ENCODE peak calls at places on chromosomes 7 and 10, in nine cellular contexts. One of them, this sample, is unnamed.

GRCh38 chr10:62244088-62244487 is 24.6 kb downstream of the RTKN2 start:
- DNase-seq in choroid plexus epithelial cell: no peak
- DNase-seq in RWPE1: no peak
- DNase-seq in M059J: no peak
- DNase-seq in NCI-H345: no peak
- DNase-seq in Caki2: no peak
- DNase-seq in Right ventricle myocardium superior: no peak
- DNase-seq in foreskin fibroblast: no peak
- DNase-seq in heart left ventricle: no peak
- DNase-seq in this sample: no peak

GRCh38 chr7:106823631-106824030 is 41.5 kb upstream of the PIK3CG start:
- DNase-seq in RWPE1: no peak
- DNase-seq in Right ventricle myocardium superior: no peak
- DNase-seq in M059J: peak
- DNase-seq in NCI-H345: no peak
- DNase-seq in choroid plexus epithelial cell: no peak
- DNase-seq in Caki2: peak
- DNase-seq in foreskin fibroblast: peak
- DNase-seq in heart left ventricle: no peak
- DNase-seq in this sample: no peak

GRCh38 chr10:48442090-48442808 is 135.8 kb downstream of the MAPK8 start:
- DNase-seq in NCI-H345: no peak
- DNase-seq in choroid plexus epithelial cell: no peak
- DNase-seq in Right ventricle myocardium superior: no peak
- DNase-seq in foreskin fibroblast: no peak
- DNase-seq in Caki2: no peak
- DNase-seq in heart left ventricle: no peak
- DNase-seq in M059J: no peak
- DNase-seq in RWPE1: no peak
- DNase-seq in this sample: no peak

GRCh38 chr10:103715430-103715829 is 139.9 kb downstream of the SH3PXD2A start:
- DNase-seq in NCI-H345: no peak
- DNase-seq in Right ventricle myocardium superior: peak
- DNase-seq in Caki2: no peak
- DNase-seq in RWPE1: peak
- DNase-seq in heart left ventricle: peak
- DNase-seq in M059J: peak
- DNase-seq in choroid plexus epithelial cell: no peak
- DNase-seq in foreskin fibroblast: peak
- DNase-seq in this sample: no peak

GRCh38 chr7:136027160-136027559 is 50.0 kb upstream of the MTPN start:
- DNase-seq in M059J: no peak
- DNase-seq in RWPE1: peak
- DNase-seq in foreskin fibroblast: no peak
- DNase-seq in heart left ventricle: no peak
- DNase-seq in NCI-H345: no peak
- DNase-seq in Caki2: no peak
- DNase-seq in Right ventricle myocardium superior: no peak
- DNase-seq in choroid plexus epithelial cell: no peak
- DNase-seq in this sample: no peak

GRCh38 chr7:79064187-79064823 is 389.2 kb downstream of the MAGI2 start:
- DNase-seq in heart left ventricle: no peak
- DNase-seq in choroid plexus epithelial cell: no peak
- DNase-seq in NCI-H345: no peak
- DNase-seq in RWPE1: no peak
- DNase-seq in Caki2: no peak
- DNase-seq in foreskin fibroblast: no peak
- DNase-seq in Right ventricle myocardium superior: no peak
- DNase-seq in M059J: peak
- DNase-seq in this sample: no peak

GRCh38 chr7:148142660-148143248 is 447.8 kb upstream of the C7orf33 start:
- DNase-seq in foreskin fibroblast: peak
- DNase-seq in choroid plexus epithelial cell: peak
- DNase-seq in Caki2: peak
- DNase-seq in Right ventricle myocardium superior: no peak
- DNase-seq in heart left ventricle: no peak
- DNase-seq in NCI-H345: peak
- DNase-seq in M059J: peak
- DNase-seq in RWPE1: no peak
- DNase-seq in this sample: peak

GRCh38 chr10:53894145-53894544 is 906.9 kb downstream of the PCDH15 start:
- DNase-seq in Caki2: no peak
- DNase-seq in heart left ventricle: no peak
- DNase-seq in M059J: no peak
- DNase-seq in foreskin fibroblast: no peak
- DNase-seq in RWPE1: no peak
- DNase-seq in Right ventricle myocardium superior: no peak
- DNase-seq in NCI-H345: no peak
- DNase-seq in choroid plexus epithelial cell: no peak
- DNase-seq in this sample: no peak

GRCh38 chr7:38524786-38525185 is 106.4 kb downstream of the AMPH start:
- DNase-seq in heart left ventricle: no peak
- DNase-seq in Right ventricle myocardium superior: no peak
- DNase-seq in RWPE1: no peak
- DNase-seq in foreskin fibroblast: peak
- DNase-seq in NCI-H345: no peak
- DNase-seq in Caki2: no peak
- DNase-seq in choroid plexus epithelial cell: peak
- DNase-seq in M059J: peak
- DNase-seq in this sample: no peak

GRCh38 chr10:97099868-97100267 is 85.9 kb downstream of the SLIT1 start:
- DNase-seq in Caki2: no peak
- DNase-seq in foreskin fibroblast: no peak
- DNase-seq in NCI-H345: no peak
- DNase-seq in choroid plexus epithelial cell: no peak
- DNase-seq in Right ventricle myocardium superior: no peak
- DNase-seq in heart left ventricle: no peak
- DNase-seq in RWPE1: no peak
- DNase-seq in M059J: no peak
- DNase-seq in this sample: no peak

GRCh38 chr10:115427611-115428010 is 334.4 kb downstream of the ATRNL1 start:
- DNase-seq in foreskin fibroblast: no peak
- DNase-seq in M059J: no peak
- DNase-seq in Caki2: no peak
- DNase-seq in RWPE1: no peak
- DNase-seq in NCI-H345: no peak
- DNase-seq in Right ventricle myocardium superior: no peak
- DNase-seq in choroid plexus epithelial cell: no peak
- DNase-seq in heart left ventricle: no peak
- DNase-seq in this sample: no peak

GRCh38 chr10:116961305-116962251 is 43.4 kb downstream of the SHTN1 start:
- DNase-seq in heart left ventricle: no peak
- DNase-seq in NCI-H345: peak
- DNase-seq in foreskin fibroblast: no peak
- DNase-seq in Caki2: no peak
- DNase-seq in Right ventricle myocardium superior: no peak
- DNase-seq in choroid plexus epithelial cell: no peak
- DNase-seq in RWPE1: no peak
- DNase-seq in M059J: no peak
- DNase-seq in this sample: no peak

GRCh38 chr7:32039000-32039756 is 31.0 kb downstream of the PDE1C start:
- DNase-seq in M059J: no peak
- DNase-seq in Caki2: no peak
- DNase-seq in heart left ventricle: no peak
- DNase-seq in NCI-H345: no peak
- DNase-seq in Right ventricle myocardium superior: no peak
- DNase-seq in foreskin fibroblast: no peak
- DNase-seq in RWPE1: no peak
- DNase-seq in choroid plexus epithelial cell: no peak
- DNase-seq in this sample: no peak

GRCh38 chr10:58570307-58570723 is 57.6 kb downstream of the BICC1 start:
- DNase-seq in foreskin fibroblast: peak
- DNase-seq in RWPE1: no peak
- DNase-seq in NCI-H345: no peak
- DNase-seq in choroid plexus epithelial cell: peak
- DNase-seq in M059J: peak
- DNase-seq in Caki2: no peak
- DNase-seq in heart left ventricle: no peak
- DNase-seq in Right ventricle myocardium superior: no peak
- DNase-seq in this sample: no peak

GRCh38 chr10:10911471-10911921 is 106.2 kb upstream of the CELF2 start:
- DNase-seq in Caki2: peak
- DNase-seq in RWPE1: peak
- DNase-seq in NCI-H345: no peak
- DNase-seq in choroid plexus epithelial cell: peak
- DNase-seq in M059J: peak
- DNase-seq in foreskin fibroblast: peak
- DNase-seq in Right ventricle myocardium superior: peak
- DNase-seq in heart left ventricle: peak
- DNase-seq in this sample: no peak

GRCh38 chr7:131027287-131027773 is 293.3 kb upstream of the KLF14 start:
- DNase-seq in Right ventricle myocardium superior: peak
- DNase-seq in M059J: peak
- DNase-seq in NCI-H345: no peak
- DNase-seq in Caki2: no peak
- DNase-seq in foreskin fibroblast: peak
- DNase-seq in heart left ventricle: peak
- DNase-seq in RWPE1: no peak
- DNase-seq in choroid plexus epithelial cell: peak
- DNase-seq in this sample: no peak

GRCh38 chr10:97667462-97667861 is 19.6 kb downstream of the AVPI1 start:
- DNase-seq in foreskin fibroblast: no peak
- DNase-seq in choroid plexus epithelial cell: no peak
- DNase-seq in Caki2: no peak
- DNase-seq in RWPE1: no peak
- DNase-seq in M059J: no peak
- DNase-seq in heart left ventricle: no peak
- DNase-seq in Right ventricle myocardium superior: no peak
- DNase-seq in NCI-H345: no peak
- DNase-seq in this sample: no peak

GRCh38 chr10:37948210-37948609 is 28.2 kb downstream of the ZNF25 start:
- DNase-seq in Caki2: no peak
- DNase-seq in NCI-H345: no peak
- DNase-seq in heart left ventricle: no peak
- DNase-seq in choroid plexus epithelial cell: no peak
- DNase-seq in M059J: no peak
- DNase-seq in foreskin fibroblast: no peak
- DNase-seq in Right ventricle myocardium superior: no peak
- DNase-seq in RWPE1: no peak
- DNase-seq in this sample: no peak

GRCh38 chr7:18177815-18178660 is 150.4 kb upstream of the PRPS1L1 start:
- DNase-seq in M059J: peak
- DNase-seq in heart left ventricle: no peak
- DNase-seq in foreskin fibroblast: no peak
- DNase-seq in choroid plexus epithelial cell: peak
- DNase-seq in NCI-H345: no peak
- DNase-seq in Right ventricle myocardium superior: peak
- DNase-seq in RWPE1: peak
- DNase-seq in Caki2: no peak
- DNase-seq in this sample: no peak

GRCh38 chr7:99195867-99196266 is 12.0 kb downstream of the KPNA7 start:
- DNase-seq in M059J: no peak
- DNase-seq in foreskin fibroblast: no peak
- DNase-seq in choroid plexus epithelial cell: no peak
- DNase-seq in Caki2: no peak
- DNase-seq in Right ventricle myocardium superior: no peak
- DNase-seq in RWPE1: no peak
- DNase-seq in heart left ventricle: no peak
- DNase-seq in NCI-H345: no peak
- DNase-seq in this sample: no peak

GRCh38 chr10:73899401-73899780 is 11.5 kb upstream of the PLAU start:
- DNase-seq in M059J: peak
- DNase-seq in foreskin fibroblast: peak
- DNase-seq in NCI-H345: no peak
- DNase-seq in heart left ventricle: no peak
- DNase-seq in RWPE1: peak
- DNase-seq in choroid plexus epithelial cell: peak
- DNase-seq in Caki2: peak
- DNase-seq in Right ventricle myocardium superior: no peak
- DNase-seq in this sample: no peak

GRCh38 chr10:49552277-49552676 is 13.4 kb upstream of the ERCC6 start:
- DNase-seq in heart left ventricle: no peak
- DNase-seq in Right ventricle myocardium superior: no peak
- DNase-seq in foreskin fibroblast: peak
- DNase-seq in choroid plexus epithelial cell: peak
- DNase-seq in RWPE1: peak
- DNase-seq in M059J: peak
- DNase-seq in Caki2: peak
- DNase-seq in NCI-H345: no peak
- DNase-seq in this sample: peak

GRCh38 chr7:143410523-143411004 is 1.9 kb upstream of the EPHA1 start:
- DNase-seq in foreskin fibroblast: peak
- DNase-seq in Right ventricle myocardium superior: no peak
- DNase-seq in M059J: no peak
- DNase-seq in NCI-H345: no peak
- DNase-seq in choroid plexus epithelial cell: no peak
- DNase-seq in RWPE1: no peak
- DNase-seq in Caki2: no peak
- DNase-seq in heart left ventricle: no peak
- DNase-seq in this sample: no peak

GRCh38 chr10:130930821-130931220 is 380.7 kb downstream of the TCERG1L start:
- DNase-seq in Caki2: no peak
- DNase-seq in foreskin fibroblast: no peak
- DNase-seq in choroid plexus epithelial cell: no peak
- DNase-seq in Right ventricle myocardium superior: no peak
- DNase-seq in M059J: no peak
- DNase-seq in heart left ventricle: no peak
- DNase-seq in NCI-H345: no peak
- DNase-seq in RWPE1: no peak
- DNase-seq in this sample: no peak